ENCODE peak calls at places on chromosomes 13 and 19, in eight cellular contexts. H, C, W, Y, S, V, K and N are unnamed samples. For H3K4me1, the result is how much of the 10 kb centered on the place peaks cover.

GRCh38 chr13:76822691-76823267 is 63.4 kb downstream of the KCTD12 start:
- ATAC-seq in C (peak), H (no peak), V (no peak), Y (peak), S (peak), K (peak), W (no peak), N (no peak)

GRCh38 chr19:38691938-38692457 is 44.5 kb downstream of the ACTN4 start:
- ATAC-seq in V (no peak), H (peak), C (peak), Y (no peak), K (no peak), S (peak), W (no peak), N (peak)

GRCh38 chr19:38417544-38418506 is 8.2 kb downstream of the RASGRP4 start:
- ATAC-seq in C (peak), Y (peak), W (peak), K (peak), V (peak), H (peak), S (peak), N (peak)

GRCh38 chr19:54282706-54283105 is 1.8 kb upstream of the LILRB2 start:
- ATAC-seq in W (no peak), C (peak), K (peak), H (no peak), S (no peak), Y (no peak), V (no peak), N (no peak)

GRCh38 chr19:31317098-31317497 is 32.1 kb downstream of the TSHZ3 start:
- ATAC-seq in C (no peak), W (no peak), K (no peak), Y (no peak), H (no peak), V (no peak), S (no peak), N (no peak)

GRCh38 chr13:110213461-110214074 is 93.4 kb downstream of the COL4A1 start:
- ATAC-seq in K (no peak), V (peak), H (no peak), W (no peak), Y (no peak), S (no peak), C (no peak), N (no peak)

GRCh38 chr13:98476538-98476966 is 100.4 kb downstream of the STK24 start:
- ATAC-seq in S (peak), C (peak), Y (peak), W (peak), K (peak), V (peak), H (peak), N (peak)

GRCh38 chr19:38440592-38440991 is 7.1 kb downstream of the RYR1 start:
- ATAC-seq in C (no peak), V (no peak), W (no peak), H (no peak), Y (no peak), K (no peak), S (no peak), N (no peak)

GRCh38 chr19:46944918-46945628 is 74.6 kb upstream of the NPAS1 start:
- ATAC-seq in K (no peak), W (peak), V (peak), Y (peak), S (no peak), C (peak), H (no peak), N (peak)

GRCh38 chr19:41887711-41888382 is 4.9 kb downstream of the ARHGEF1 start:
- ATAC-seq in S (peak), H (peak), Y (peak), K (peak), W (no peak), C (peak), V (peak), N (no peak)

GRCh38 chr13:30133554-30133912 is 173.8 kb downstream of the KATNAL1 start:
- ATAC-seq in H (no peak), V (no peak), S (no peak), W (peak), K (no peak), Y (peak), C (no peak), N (no peak)

GRCh38 chr13:60019119-60019993 is 144.4 kb downstream of the DIAPH3 start:
- ATAC-seq in H (no peak), S (no peak), Y (no peak), V (no peak), C (no peak), K (peak), W (no peak), N (no peak)

GRCh38 chr19:44883962-44884361 is 7.1 kb upstream of the TOMM40 start:
- ATAC-seq in K (no peak), Y (peak), S (no peak), C (no peak), W (no peak), H (no peak), V (no peak), N (no peak)

GRCh38 chr19:45376045-45376724 is 5.8 kb upstream of the ERCC2 start:
- ATAC-seq in S (peak), W (no peak), K (no peak), C (peak), H (peak), Y (peak), V (peak), N (peak)

GRCh38 chr13:42985312-42986175 is 6.5 kb downstream of the EPSTI1 start:
- ATAC-seq in H (no peak), S (no peak), K (peak), W (no peak), C (peak), Y (peak), V (peak), N (peak)

GRCh38 chr19:38023661-38024574 is 116.9 kb downstream of the SIPA1L3 start:
- ATAC-seq in W (no peak), H (peak), V (no peak), S (no peak), K (no peak), C (peak), Y (no peak), N (no peak)

GRCh38 chr13:79500829-79501228 is 19.9 kb downstream of the NDFIP2 start:
- ATAC-seq in S (no peak), K (no peak), V (no peak), Y (no peak), C (no peak), W (no peak), H (no peak), N (no peak)

GRCh38 chr13:106078191-106078590 is 457.3 kb downstream of the EFNB2 start:
- ATAC-seq in H (no peak), S (no peak), V (no peak), Y (no peak), C (no peak), W (no peak), K (no peak), N (no peak)

GRCh38 chr13:93270769-93271753 is 44.5 kb downstream of the GPC6 start:
- ATAC-seq in K (no peak), V (no peak), S (no peak), H (no peak), W (no peak), C (no peak), Y (peak), N (no peak)

GRCh38 chr13:46663216-46663615 is 110.2 kb downstream of the LRCH1 start:
- ATAC-seq in C (no peak), K (peak), S (no peak), W (no peak), Y (no peak), H (no peak), V (peak), N (no peak)

GRCh38 chr13:46663644-46664043 is 110.7 kb downstream of the LRCH1 start:
- ATAC-seq in H (no peak), K (peak), W (no peak), Y (no peak), S (no peak), V (no peak), C (no peak), N (no peak)

GRCh38 chr13:46662690-46663089 is 109.7 kb downstream of the LRCH1 start:
- ATAC-seq in Y (no peak), V (no peak), W (no peak), H (no peak), K (peak), S (no peak), C (no peak), N (no peak)

GRCh38 chr13:46665243-46665629 is 112.3 kb downstream of the LRCH1 start:
- ATAC-seq in W (no peak), C (no peak), V (no peak), S (no peak), Y (no peak), K (no peak), H (no peak), N (no peak)

DNA sequence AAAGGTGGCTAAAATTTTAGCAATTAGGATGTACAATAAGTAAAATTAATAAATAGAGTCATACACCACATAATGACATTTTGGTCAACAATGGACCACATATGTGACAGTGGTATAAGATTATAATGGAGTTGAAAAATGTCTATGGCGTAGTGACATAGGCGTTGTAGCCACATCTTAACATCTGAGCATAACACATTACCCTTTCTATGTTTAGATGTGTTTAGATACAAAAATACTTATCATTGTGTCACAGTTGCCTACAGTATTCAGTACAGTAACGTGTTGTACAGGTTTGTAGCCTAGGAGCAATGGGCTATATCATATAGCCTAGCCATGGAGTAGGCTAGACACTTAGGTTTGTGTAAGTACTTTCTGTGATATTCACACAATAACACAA is 111.2 kb downstream of the LRCH1 start:
- ATAC-seq in S (no peak), H (no peak), V (no peak), W (no peak), K (no peak), C (no peak), Y (no peak), N (no peak)
- H3K4me1 ChIP-seq in S (under half), H (under half), V (half or more), W (under half), K (under half), C (half or more), Y (half or more), N (under half)

GRCh38 chr19:49876422-49877019 is 634 bp downstream of the AKT1S1 start:
- ATAC-seq in V (peak), S (peak), W (peak), Y (peak), H (peak), K (peak), C (peak), N (peak)
- TF ChIP-seq POLR2AphosphoS5 in V (peak), S (peak), W (peak), Y (peak), H (peak), K (peak), C (peak), N (peak)

GRCh38 chr13:41428155-41428554 is 29.2 kb upstream of the RGCC start:
- ATAC-seq in Y (no peak), W (no peak), C (peak), S (no peak), K (peak), H (no peak), V (peak), N (no peak)
- TF ChIP-seq CTCF in Y (no peak), W (no peak), C (peak), S (no peak), K (peak), H (peak), V (peak), N (peak)

DNA sequence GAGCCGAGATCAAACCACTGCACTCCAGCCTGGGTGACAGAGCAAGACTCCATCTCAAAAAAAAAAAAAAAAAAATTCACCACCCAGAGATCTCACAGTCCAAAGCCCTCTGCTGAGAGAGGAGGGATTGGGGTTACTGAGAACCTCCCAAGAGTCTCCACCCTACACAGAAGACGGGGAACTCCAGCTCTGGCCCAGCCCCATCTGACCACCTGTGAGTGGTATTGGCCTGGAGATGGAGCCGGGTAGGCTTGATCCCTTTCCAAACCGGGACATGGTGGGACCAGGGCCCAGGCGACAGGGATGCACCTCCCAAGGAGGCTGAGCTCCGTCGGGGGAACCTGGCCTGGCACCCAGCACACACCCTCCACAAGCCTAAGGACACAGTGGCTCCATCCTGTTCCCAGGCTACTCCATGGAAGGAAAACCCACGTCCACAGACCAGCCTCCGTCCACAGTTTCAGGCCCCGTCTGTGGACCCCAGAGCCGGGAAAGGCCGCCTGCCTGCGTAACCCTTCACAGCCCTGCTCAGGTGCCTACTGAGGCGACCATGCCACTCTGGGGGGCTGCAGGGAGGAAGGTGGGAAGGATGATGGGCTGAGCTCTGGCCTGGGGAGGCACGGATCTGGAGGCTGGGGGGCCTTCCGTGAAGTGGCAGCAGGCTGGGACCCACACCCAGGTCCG is 1.8 kb downstream of the TMEM259 start:
- ATAC-seq in Y (no peak), C (no peak), V (no peak), H (no peak), K (peak), W (no peak), S (no peak), N (no peak)
- H3K4me1 ChIP-seq in Y (under half), C (half or more), V (under half), H (under half), K (under half), W (half or more), S (half or more), N (half or more)